ENCODE peak calls at places on chromosome 16, in ten cellular contexts. J, O, F, M, C, K, L, G, U and Q are unnamed samples.

GRCh38 chr16:21645261-21645721 is 7.1 kb downstream of the IGSF6 start:
- DNase-seq in J (peak), O (no peak), F (no peak), M (no peak), C (no peak), K (peak), L (no peak), G (no peak), U (no peak), Q (no peak)

GRCh38 chr16:84514874-84515835 is 10.7 kb upstream of the MEAK7 start:
- DNase-seq in J (no peak), O (no peak), F (peak), M (no peak), C (no peak), K (peak), L (no peak), G (no peak), U (no peak), Q (peak)

GRCh38 chr16:683396-684066 is 603 bp downstream of the JMJD8 start:
- DNase-seq in J (no peak), O (no peak), F (peak), M (no peak), C (no peak), K (no peak), L (no peak), G (no peak), U (no peak), Q (no peak)

GRCh38 chr16:83802135-83802534 is 5.6 kb upstream of the HSBP1 start:
- DNase-seq in J (peak), O (no peak), F (peak), M (peak), C (no peak), K (no peak), L (no peak), G (no peak), U (peak), Q (no peak)

GRCh38 chr16:86368261-86368660 is 142.1 kb upstream of the FOXF1 start:
- DNase-seq in J (no peak), O (no peak), F (no peak), M (no peak), C (no peak), K (no peak), L (no peak), G (no peak), U (no peak), Q (no peak)

GRCh38 chr16:21276090-21276489 is 2.0 kb downstream of the CRYM start:
- DNase-seq in J (no peak), O (no peak), F (no peak), M (no peak), C (no peak), K (no peak), L (no peak), G (no peak), U (no peak), Q (no peak)

GRCh38 chr16:35749253-35750141 is 2290.1 kb downstream of the TP53TG3F start:
- DNase-seq in J (no peak), O (no peak), F (no peak), M (no peak), C (no peak), K (no peak), L (no peak), G (no peak), U (no peak), Q (peak)

GRCh38 chr16:28845173-28846079 is 722 bp downstream of the TUFM start:
- DNase-seq in J (peak), O (no peak), F (peak), M (peak), C (no peak), K (peak), L (no peak), G (no peak), U (no peak), Q (no peak)

GRCh38 chr16:17827313-17827712 is 356.6 kb upstream of the XYLT1 start:
- DNase-seq in J (peak), O (no peak), F (no peak), M (peak), C (no peak), K (no peak), L (no peak), G (no peak), U (no peak), Q (no peak)

GRCh38 chr16:4668313-4668960 is 24.9 kb upstream of the NUDT16L1 start:
- DNase-seq in J (no peak), O (no peak), F (no peak), M (no peak), C (no peak), K (no peak), L (no peak), G (no peak), U (no peak), Q (no peak)

GRCh38 chr16:23952128-23953041 is 116.6 kb downstream of the PRKCB start:
- DNase-seq in J (peak), O (no peak), F (peak), M (peak), C (no peak), K (no peak), L (no peak), G (no peak), U (no peak), Q (no peak)

GRCh38 chr16:27625050-27625697 is 75.2 kb downstream of the KATNIP start:
- DNase-seq in J (no peak), O (no peak), F (peak), M (no peak), C (no peak), K (no peak), L (no peak), G (no peak), U (peak), Q (no peak)

GRCh38 chr16:89422905-89423630 is 67.3 kb downstream of the ANKRD11 start:
- DNase-seq in J (peak), O (no peak), F (peak), M (peak), C (no peak), K (peak), L (no peak), G (no peak), U (no peak), Q (no peak)

GRCh38 chr16:75402821-75403475 is 30.4 kb downstream of the CFDP1 start:
- DNase-seq in J (peak), O (no peak), F (peak), M (peak), C (peak), K (peak), L (no peak), G (peak), U (no peak), Q (no peak)

GRCh38 chr16:23026777-23027362 is 122.4 kb downstream of the USP31 start:
- DNase-seq in J (peak), O (no peak), F (peak), M (peak), C (no peak), K (peak), L (no peak), G (no peak), U (no peak), Q (no peak)

GRCh38 chr16:67580202-67580601 is 17.9 kb downstream of the CTCF start:
- DNase-seq in J (no peak), O (no peak), F (no peak), M (no peak), C (no peak), K (no peak), L (no peak), G (no peak), U (no peak), Q (no peak)

GRCh38 chr16:8798174-8798527 is 512 bp downstream of the PMM2 start:
- DNase-seq in J (no peak), O (no peak), F (no peak), M (peak), C (no peak), K (no peak), L (no peak), G (no peak), U (no peak), Q (no peak)

GRCh38 chr16:89701425-89702406 is at the start of gene SPATA2L:
- DNase-seq in J (peak), O (peak), F (peak), M (peak), C (peak), K (peak), L (no peak), G (no peak), U (no peak), Q (peak)